ENCODE peak calls at places on chromosome 16, in four cellular contexts. U is H9, Y is mesenchymal stem cell, S is mesendoderm. W is an unnamed sample.

GRCh38 chr16:56615353-56615752 is 7.0 kb downstream of the MT2A start:
- DNase-seq in U (no peak), Y (no peak), S (no peak), W (peak; percentile 48)

GRCh38 chr16:47884131-47884725 is 271.6 kb downstream of the ABCC12 start:
- DNase-seq in U (peak; percentile 59), Y (no peak), S (peak; percentile 88), W (no peak)

GRCh38 chr16:373848-374615 is 3.7 kb upstream of the MRPL28 start:
- DNase-seq in U (no peak), Y (no peak), S (no peak), W (no peak)

GRCh38 chr16:3029499-3030127 is 5.8 kb downstream of the THOC6 start:
- DNase-seq in U (peak; percentile 42), Y (no peak), S (no peak), W (peak; percentile 31)

GRCh38 chr16:67229906-67230808 is 3.2 kb downstream of the TMEM208 start:
- DNase-seq in U (no peak), Y (no peak), S (no peak), W (no peak)

GRCh38 chr16:67280090-67281015 is 1.0 kb downstream of the PLEKHG4 start:
- DNase-seq in U (no peak), Y (no peak), S (peak; percentile 15), W (no peak)

GRCh38 chr16:57579361-57579665 is 36.9 kb downstream of the ADGRG5 start:
- DNase-seq in U (peak; percentile 19), Y (no peak), S (no peak), W (no peak)

GRCh38 chr16:31141489-31142108 is 6.1 kb upstream of the PRSS8 start:
- DNase-seq in U (peak; percentile 54), Y (peak; percentile 89), S (no peak), W (peak; percentile 84)

GRCh38 chr16:827513-827912 is 27.0 kb upstream of the GNG13 start:
- DNase-seq in U (no peak), Y (no peak), S (no peak), W (no peak)

GRCh38 chr16:27690604-27691003 is 140.7 kb downstream of the KATNIP start:
- DNase-seq in U (peak; percentile 52), Y (peak; percentile 17), S (peak; percentile 37), W (peak; percentile 5)

GRCh38 chr16:17302213-17302612 is 168.5 kb downstream of the XYLT1 start:
- DNase-seq in U (no peak), Y (no peak), S (no peak), W (no peak)

GRCh38 chr16:82152641-82153094 is 17.4 kb downstream of the MPHOSPH6 start:
- DNase-seq in U (no peak), Y (peak; percentile 75), S (peak; percentile 28), W (peak; percentile 70)

GRCh38 chr16:83742076-83742475 is 65.7 kb upstream of the HSBP1 start:
- DNase-seq in U (no peak), Y (no peak), S (no peak), W (no peak)

GRCh38 chr16:56192644-56192960 is 1.3 kb downstream of the GNAO1 start:
- DNase-seq in U (no peak), Y (no peak), S (no peak), W (no peak)

GRCh38 chr16:31088459-31089183 is at the start of gene PRSS53:
- DNase-seq in U (no peak), Y (no peak), S (no peak), W (no peak)

GRCh38 chr16:79601092-79601977 is 798 bp upstream of the MAF start:
- DNase-seq in U (peak; percentile 38), Y (peak; percentile 73), S (peak; percentile 58), W (no peak)

GRCh38 chr16:23408242-23409201 is 44.5 kb downstream of the COG7 start:
- DNase-seq in U (no peak), Y (peak; percentile 73), S (peak; percentile 61), W (peak; percentile 78)

GRCh38 chr16:82699711-82700495 is 73.1 kb downstream of the CDH13 start:
- DNase-seq in U (no peak), Y (peak; percentile 84), S (peak; percentile 45), W (peak; percentile 80)

GRCh38 chr16:58843675-58844074 is 109.6 kb upstream of the GOT2 start:
- DNase-seq in U (no peak), Y (peak; percentile 21), S (peak; percentile 50), W (peak; percentile 24)

GRCh38 chr16:78744796-78745464 is 645.5 kb downstream of the WWOX start:
- DNase-seq in U (no peak), Y (no peak), S (no peak), W (no peak)

GRCh38 chr16:30112197-30113030 is 923 bp downstream of the GDPD3 start:
- DNase-seq in U (peak; percentile 86), Y (peak; percentile 41), S (peak; percentile 74), W (peak; percentile 42)

DNA sequence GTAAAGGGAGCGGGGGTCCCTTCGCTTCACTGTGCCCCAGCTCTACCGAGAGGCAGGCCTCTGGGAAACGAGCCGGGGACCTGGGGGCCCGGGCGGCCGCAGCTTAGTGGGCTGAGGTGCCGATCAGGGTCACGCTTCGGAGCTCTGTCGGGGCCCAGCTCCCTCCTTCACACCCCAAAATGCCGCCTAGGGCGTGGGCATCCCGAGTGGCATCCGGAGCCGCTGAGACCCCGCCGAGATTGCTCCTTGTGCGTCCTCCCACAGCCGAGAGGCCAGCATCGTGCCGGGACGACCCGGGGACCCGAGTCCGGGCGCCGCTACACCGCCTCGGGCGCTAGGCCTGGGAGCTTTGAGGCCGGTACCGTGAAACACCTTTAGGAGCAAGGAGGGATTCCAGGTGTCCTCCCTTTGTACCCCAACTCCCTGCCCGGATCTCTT is 1.3 kb downstream of the SALL1 start:
- DNase-seq in U (no peak), Y (peak; percentile 25), S (no peak), W (no peak)
- H3K4ac ChIP-seq in U (no peak overlapping the region), Y (peak overlapping the region; percentile 98), S (peak overlapping the region; percentile 82), W (peak overlapping the region; percentile 85)

DNA sequence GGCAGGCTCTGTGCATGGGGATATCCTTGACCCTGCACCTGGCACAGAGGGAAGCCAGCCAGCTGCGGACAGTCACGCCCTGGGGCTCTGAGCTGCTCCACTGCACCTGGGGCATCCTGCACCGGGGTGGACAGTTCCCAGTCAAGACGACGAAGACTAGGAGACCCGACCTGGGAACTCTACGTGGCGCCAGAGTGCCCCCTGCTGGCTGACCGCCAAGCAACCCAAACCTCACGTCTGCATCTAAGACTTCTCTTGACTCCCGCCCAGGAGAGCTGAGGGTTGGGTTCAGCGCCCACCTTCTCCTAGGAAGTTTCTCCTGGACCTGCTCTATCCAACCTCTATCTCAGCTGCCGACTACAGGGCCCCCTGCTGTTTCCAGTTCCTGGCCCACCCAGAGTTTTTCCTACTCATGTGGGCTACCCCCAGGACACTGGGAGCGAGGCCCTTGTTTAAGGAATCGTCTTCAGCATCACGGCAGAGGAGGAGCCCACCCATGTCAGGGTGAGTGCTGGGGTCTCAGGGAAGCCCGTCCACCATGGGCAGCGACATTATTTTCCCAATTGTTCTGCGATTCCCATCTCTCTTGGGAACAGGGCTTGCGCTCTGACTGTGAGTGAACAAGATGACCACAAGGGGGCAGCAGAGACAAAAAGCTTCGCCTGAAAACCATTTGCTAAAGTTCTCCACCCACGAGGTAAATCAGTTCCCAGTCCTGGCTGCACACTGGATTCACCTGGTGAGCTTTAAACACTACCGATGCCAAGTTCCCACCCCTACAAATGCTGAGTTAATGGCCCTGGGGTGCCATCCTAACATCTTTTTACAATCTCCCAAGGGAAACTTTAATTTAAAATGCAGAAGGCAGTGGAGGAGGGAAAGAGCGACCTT is 29.3 kb downstream of the TLE7 start:
- DNase-seq in U (peak; percentile 91), Y (peak; percentile 67), S (peak; percentile 88), W (peak; percentile 59)
- H3K4ac ChIP-seq in U (no peak overlapping the region), Y (no peak overlapping the region), S (no peak overlapping the region), W (no peak overlapping the region)

GRCh38 chr16:87317766-87318121 is 552 bp upstream of the C16orf95 start:
- DNase-seq in U (no peak), Y (peak; percentile 72), S (peak; percentile 61), W (peak; percentile 50)
- H3K4ac ChIP-seq in U (no peak overlapping the region), Y (no peak overlapping the region), S (peak overlapping the region; percentile 94), W (peak overlapping the region; percentile 76)

GRCh38 chr16:1863681-1864460 is 8.1 kb downstream of the MEIOB start:
- DNase-seq in U (no peak), Y (peak; percentile 51), S (peak; percentile 13), W (peak; percentile 44)
- H3K4ac ChIP-seq in U (no peak overlapping the region), Y (no peak overlapping the region), S (no peak overlapping the region), W (no peak overlapping the region)

GRCh38 chr16:24741862-24742261 is 12.4 kb downstream of the TNRC6A start:
- DNase-seq in U (no peak), Y (no peak), S (no peak), W (no peak)

GRCh38 chr16:24737916-24738594 is 8.6 kb downstream of the TNRC6A start:
- DNase-seq in U (no peak), Y (no peak), S (no peak), W (no peak)

GRCh38 chr16:24736758-24737157 is 7.3 kb downstream of the TNRC6A start:
- DNase-seq in U (no peak), Y (no peak), S (no peak), W (no peak)

GRCh38 chr16:24737391-24737871 is 8.0 kb downstream of the TNRC6A start:
- DNase-seq in U (no peak), Y (peak; percentile 25), S (no peak), W (peak; percentile 70)

GRCh38 chr16:24738895-24739294 is 9.4 kb downstream of the TNRC6A start:
- DNase-seq in U (no peak), Y (no peak), S (no peak), W (no peak)
- H3K4ac ChIP-seq in U (no peak overlapping the region), Y (no peak overlapping the region), S (no peak overlapping the region), W (no peak overlapping the region)

GRCh38 chr16:89325861-89326471 is 108.5 kb downstream of the ZNF778 start:
- DNase-seq in U (no peak), Y (peak; percentile 95), S (no peak), W (peak; percentile 93)
- H3K4ac ChIP-seq in U (no peak overlapping the region), Y (peak overlapping the region; percentile 93), S (no peak overlapping the region), W (peak overlapping the region; percentile 99)

DNA sequence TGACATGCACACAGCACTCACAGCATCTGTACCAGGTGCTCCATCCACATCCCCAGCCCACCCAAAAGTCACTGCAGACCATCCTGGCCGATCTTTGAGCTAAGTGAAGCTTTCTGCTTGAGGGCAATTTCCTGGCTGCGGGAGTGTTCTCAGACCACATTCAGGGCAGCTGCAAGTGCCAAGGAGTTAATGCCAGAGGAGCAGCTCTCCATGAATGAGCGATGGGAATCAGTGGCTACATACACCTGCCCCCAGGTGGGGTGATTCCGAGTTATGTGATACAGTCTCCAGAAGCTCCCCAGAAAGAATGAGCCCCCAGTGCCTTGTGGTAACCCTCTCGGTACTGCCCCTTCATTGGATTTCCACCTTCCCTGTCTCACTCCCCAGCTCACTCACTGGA is 120.9 kb downstream of the IRX5 start:
- DNase-seq in U (peak; percentile 14), Y (no peak), S (no peak), W (no peak)
- H3K4ac ChIP-seq in U (no peak overlapping the region), Y (no peak overlapping the region), S (no peak overlapping the region), W (no peak overlapping the region)